ENCODE peak calls at places on chromosomes 3 and 15, in five cellular contexts. H is body of pancreas, M is MM.1S, Y is pancreas, K is thoracic aorta. F is an unnamed sample. For H3K36me3, the result is how much of the 10 kb centered on the place peaks cover.

GRCh38 chr15:58460872-58461271 is 29.1 kb downstream of the LIPC start:
- DNase-seq in H (no peak), M (no peak), Y (no peak), K (no peak), F (no peak)

GRCh38 chr15:64134322-64134829 is 17.2 kb upstream of the SNX22 start:
- DNase-seq in H (peak), M (no peak), Y (peak), K (no peak), F (no peak)

GRCh38 chr3:127035672-127036071 is 52.8 kb downstream of the PLXNA1 start:
- DNase-seq in H (peak), M (no peak), Y (peak), K (peak), F (peak)

GRCh38 chr3:37765591-37766219 is 96.0 kb upstream of the CTDSPL start:
- DNase-seq in H (peak), M (no peak), Y (no peak), K (no peak), F (no peak)

GRCh38 chr3:194930439-194931204 is 244.9 kb downstream of the FAM43A start:
- DNase-seq in H (peak), M (no peak), Y (no peak), K (no peak), F (no peak)

GRCh38 chr15:44616974-44617373 is 46.5 kb downstream of the SPG11 start:
- DNase-seq in H (no peak), M (no peak), Y (no peak), K (no peak), F (no peak)

GRCh38 chr3:143885803-143886427 is 37.6 kb upstream of the SLC9A9 start:
- DNase-seq in H (peak), M (peak), Y (no peak), K (no peak), F (no peak)

GRCh38 chr15:68374346-68374745 is 57.6 kb downstream of the ITGA11 start:
- DNase-seq in H (no peak), M (no peak), Y (no peak), K (no peak), F (no peak)

GRCh38 chr3:72613871-72614270 is 234.4 kb downstream of the SHQ1 start:
- DNase-seq in H (no peak), M (no peak), Y (no peak), K (no peak), F (no peak)

GRCh38 chr15:38398134-38398533 is 55.8 kb upstream of the FAM98B start:
- DNase-seq in H (peak), M (no peak), Y (no peak), K (peak), F (no peak)

GRCh38 chr15:99014803-99015676 is 7.4 kb upstream of the PGPEP1L start:
- DNase-seq in H (peak), M (peak), Y (peak), K (no peak), F (peak)

DNA sequence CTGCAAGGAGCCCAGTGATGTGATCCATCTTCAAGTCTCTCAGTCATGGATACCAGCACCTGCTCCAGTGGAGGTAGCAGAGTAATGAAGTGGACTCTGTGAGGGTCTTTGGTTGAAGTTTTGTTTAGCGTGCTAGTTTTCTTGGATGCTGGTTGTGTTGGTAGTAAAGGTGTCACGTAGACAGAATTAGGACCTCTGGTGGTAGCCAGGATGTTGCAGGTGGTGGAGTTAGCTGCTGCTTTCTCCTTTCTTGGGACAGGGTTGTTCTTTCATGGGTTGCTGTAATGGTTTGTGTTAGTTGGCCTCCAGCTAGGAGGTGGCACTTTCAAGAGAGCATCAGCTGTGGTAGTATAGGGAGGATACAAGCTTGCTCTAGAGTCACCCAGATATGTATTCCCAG is 125.2 kb downstream of the ANXA2 start:
- DNase-seq in H (no peak), M (no peak), Y (no peak), K (no peak), F (no peak)
- H3K36me3 ChIP-seq in H (under half), M (under half), Y (under half), K (under half), F (under half)

GRCh38 chr3:187169231-187169960 is 27.9 kb upstream of the RTP1 start:
- DNase-seq in H (no peak), M (no peak), Y (no peak), K (no peak), F (no peak)
- TF ChIP-seq CTCF in H (no peak), M (no peak), Y (no peak), K (no peak), F (no peak)

GRCh38 chr15:76839173-76839572 is 66.0 kb downstream of the SCAPER start:
- DNase-seq in H (no peak), M (no peak), Y (no peak), K (no peak), F (no peak)
- H3K4me3 ChIP-seq in H (no peak), M (no peak), Y (no peak), K (no peak), F (no peak)

GRCh38 chr3:14134291-14134690 is 9.4 kb downstream of the TMEM43 start:
- DNase-seq in H (no peak), M (no peak), Y (no peak), K (no peak), F (no peak)
- H3K36me3 ChIP-seq in H (half or more), M (under half), Y (under half), K (half or more), F (under half)

DNA sequence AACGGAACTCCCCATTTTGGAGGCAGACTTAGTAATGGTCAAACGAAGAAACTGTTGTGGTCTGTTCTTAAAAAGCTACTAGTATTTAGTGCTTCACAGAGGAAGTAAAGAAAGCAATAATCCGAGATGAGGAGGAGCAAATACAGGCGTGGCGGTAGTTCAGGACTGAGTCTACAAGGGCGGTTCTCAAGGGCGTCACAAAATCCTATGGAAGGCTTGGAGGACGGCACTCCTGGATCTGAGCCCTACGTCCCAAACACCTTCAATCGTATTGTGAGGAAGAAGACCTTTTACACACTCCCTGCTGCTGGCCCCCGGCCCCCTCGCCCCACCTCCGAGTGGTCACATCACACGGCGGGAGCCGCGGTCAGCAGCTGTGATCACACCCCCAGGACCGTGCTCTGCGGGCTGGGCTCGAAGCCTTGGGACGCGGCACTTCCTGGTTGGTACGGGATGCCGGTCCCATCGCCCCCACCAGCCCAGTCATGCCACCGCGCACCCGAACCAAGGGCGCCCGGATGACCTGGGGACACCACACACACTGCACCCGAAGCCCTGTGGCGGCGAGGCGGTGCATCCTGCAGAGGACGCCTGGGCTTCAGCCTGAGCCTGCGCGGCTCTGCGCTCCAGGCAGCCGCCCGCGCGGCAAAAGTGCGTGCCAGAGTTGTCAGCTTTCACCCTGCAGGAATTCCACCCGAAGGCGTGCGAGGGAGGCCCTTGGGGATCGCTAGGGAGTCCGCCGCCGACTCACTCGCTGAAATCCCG is 588 bp downstream of the PLD1 start:
- DNase-seq in H (no peak), M (peak), Y (peak), K (peak), F (peak)
- TF ChIP-seq CTCF in H (no peak), M (no peak), Y (no peak), K (no peak), F (no peak)

GRCh38 chr3:115623414-115623868 is at the start of gene GAP43:
- DNase-seq in H (peak), M (no peak), Y (no peak), K (no peak), F (no peak)
- H3K4me3 ChIP-seq in H (no peak), M (no peak), Y (no peak), K (peak), F (no peak)

GRCh38 chr3:149650828-149651227 is 7.0 kb downstream of the WWTR1 start:
- DNase-seq in H (no peak), M (no peak), Y (no peak), K (no peak), F (no peak)

GRCh38 chr3:149646181-149646766 is 11.6 kb downstream of the WWTR1 start:
- DNase-seq in H (no peak), M (no peak), Y (no peak), K (no peak), F (no peak)

GRCh38 chr3:149647812-149648211 is 10.0 kb downstream of the WWTR1 start:
- DNase-seq in H (no peak), M (no peak), Y (no peak), K (no peak), F (no peak)

GRCh38 chr3:149648525-149648924 is 9.3 kb downstream of the WWTR1 start:
- DNase-seq in H (peak), M (no peak), Y (no peak), K (no peak), F (no peak)

GRCh38 chr3:149647285-149647684 is 10.5 kb downstream of the WWTR1 start:
- DNase-seq in H (no peak), M (peak), Y (no peak), K (no peak), F (no peak)
- H3K36me3 ChIP-seq in H (under half), M (under half), Y (under half), K (under half), F (under half)

F was measured in mucosa of descending colon.